ENCODE peak calls at places on chromosomes 13 and 19, in five cellular contexts. U is heart left ventricle, L is GM23338, F is left ventricle myocardium inferior, K is A549. Q is an unnamed sample.

GRCh38 chr13:98921786-98922185 is 56.1 kb downstream of the DOCK9 start:
- DNase-seq in F (no peak), L (no peak), K (no peak), U (no peak), Q (no peak)

GRCh38 chr19:309206-309565 is 18.0 kb upstream of the PLPP2 start:
- DNase-seq in U (no peak), F (no peak), K (no peak), L (no peak), Q (no peak)

GRCh38 chr19:20278342-20278741 is 111.3 kb downstream of the ZNF486 start:
- DNase-seq in L (peak), U (no peak), K (no peak), F (no peak), Q (no peak)

GRCh38 chr13:78137404-78138142 is 218.9 kb upstream of the EDNRB start:
- DNase-seq in U (no peak), F (no peak), K (peak), L (peak), Q (no peak)

GRCh38 chr13:90502143-90502542 is 845.3 kb upstream of the MIR17HG start:
- DNase-seq in U (no peak), L (no peak), K (no peak), F (peak), Q (no peak)

GRCh38 chr19:15769586-15769985 is 17.9 kb upstream of the OR10H5 start:
- DNase-seq in U (no peak), L (peak), F (no peak), K (no peak), Q (no peak)

GRCh38 chr19:13846533-13847032 is 30.4 kb upstream of the NANOS3 start:
- DNase-seq in L (peak), K (peak), F (peak), U (peak), Q (peak)

GRCh38 chr13:33015275-33015674 is 948 bp upstream of the KL start:
- DNase-seq in K (no peak), U (no peak), F (no peak), L (peak), Q (no peak)

GRCh38 chr19:1084024-1084868 is 10.9 kb downstream of the POLR2E start:
- DNase-seq in K (no peak), U (peak), F (no peak), L (no peak), Q (no peak)

GRCh38 chr13:77696006-77696862 is 1.3 kb upstream of the SLAIN1 start:
- DNase-seq in F (no peak), L (peak), K (no peak), U (no peak), Q (no peak)

GRCh38 chr13:68234278-68234677 is 1004.1 kb upstream of the PCDH9 start:
- DNase-seq in F (no peak), L (peak), K (peak), U (no peak), Q (no peak)

GRCh38 chr19:16376649-16377048 is 52.0 kb downstream of the KLF2 start:
- DNase-seq in L (peak), K (peak), U (no peak), F (no peak), Q (no peak)

GRCh38 chr19:35045667-35046300 is 4.3 kb downstream of the HPN start:
- DNase-seq in U (peak), F (no peak), L (peak), K (peak), Q (no peak)

GRCh38 chr19:5590151-5590864 is 22.6 kb upstream of the TINCR start:
- DNase-seq in F (no peak), L (no peak), K (no peak), U (no peak), Q (no peak)

GRCh38 chr19:5590865-5591154 is 23.1 kb upstream of the TINCR start:
- DNase-seq in U (no peak), F (no peak), L (no peak), K (no peak), Q (no peak)

GRCh38 chr19:5587661-5588060 is 19.9 kb upstream of the TINCR start:
- DNase-seq in F (no peak), U (no peak), K (no peak), L (no peak), Q (no peak)

GRCh38 chr19:5588441-5588840 is 20.7 kb upstream of the TINCR start:
- DNase-seq in F (no peak), U (no peak), L (no peak), K (no peak), Q (no peak)

DNA sequence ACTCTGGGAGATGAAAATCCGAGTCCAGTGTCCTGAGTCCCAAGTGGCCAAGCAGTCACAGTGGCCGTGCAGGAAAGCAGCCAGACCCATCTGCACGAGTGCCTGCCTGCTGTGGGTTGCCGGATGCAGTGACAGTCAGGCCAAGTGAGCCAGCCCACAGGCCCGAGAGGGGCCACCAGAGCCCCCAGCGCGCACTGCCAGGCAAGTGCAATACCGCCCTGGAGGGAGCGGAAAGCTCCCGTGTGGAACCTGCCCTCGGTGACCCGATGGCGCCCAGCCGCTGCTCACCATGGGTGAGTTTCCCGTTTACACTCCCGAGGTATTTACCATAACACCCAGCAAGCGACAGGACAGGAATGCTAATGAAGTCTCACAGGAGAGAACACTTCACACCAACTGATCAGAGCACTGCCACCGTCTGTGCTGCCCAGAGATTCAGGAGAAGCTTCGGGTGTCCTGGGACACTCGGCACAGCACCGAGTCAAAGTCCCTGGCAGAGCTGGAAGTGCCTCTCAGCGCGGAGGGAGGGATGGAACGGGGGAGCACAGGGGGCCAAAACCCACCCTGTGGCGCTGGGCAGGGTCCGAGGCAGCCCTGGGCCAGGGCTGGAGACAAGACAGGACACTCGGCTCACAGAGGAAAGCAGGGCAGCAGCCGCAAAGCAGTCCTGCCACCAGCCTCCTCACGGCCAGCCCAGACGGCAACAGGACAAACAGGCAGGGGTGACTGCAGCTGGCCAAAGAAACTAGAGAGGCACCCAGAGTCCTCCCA is 21.3 kb upstream of the TINCR start:
- DNase-seq in K (no peak), L (no peak), U (no peak), F (no peak), Q (no peak)
- H3K27ac ChIP-seq in K (no peak), L (no peak), U (no peak), F (no peak), Q (no peak)

GRCh38 chr13:110965755-110966134 is 50.9 kb upstream of the ANKRD10 start:
- DNase-seq in F (no peak), K (no peak), L (no peak), U (no peak), Q (no peak)

GRCh38 chr13:110963554-110963970 is 48.7 kb upstream of the ANKRD10 start:
- DNase-seq in K (no peak), L (no peak), F (no peak), U (no peak), Q (no peak)

GRCh38 chr13:110964229-110965037 is 49.6 kb upstream of the ANKRD10 start:
- DNase-seq in U (no peak), K (no peak), L (no peak), F (no peak), Q (peak)

GRCh38 chr13:110961959-110962358 is 47.1 kb upstream of the ANKRD10 start:
- DNase-seq in K (no peak), U (no peak), F (no peak), L (no peak), Q (no peak)

DNA sequence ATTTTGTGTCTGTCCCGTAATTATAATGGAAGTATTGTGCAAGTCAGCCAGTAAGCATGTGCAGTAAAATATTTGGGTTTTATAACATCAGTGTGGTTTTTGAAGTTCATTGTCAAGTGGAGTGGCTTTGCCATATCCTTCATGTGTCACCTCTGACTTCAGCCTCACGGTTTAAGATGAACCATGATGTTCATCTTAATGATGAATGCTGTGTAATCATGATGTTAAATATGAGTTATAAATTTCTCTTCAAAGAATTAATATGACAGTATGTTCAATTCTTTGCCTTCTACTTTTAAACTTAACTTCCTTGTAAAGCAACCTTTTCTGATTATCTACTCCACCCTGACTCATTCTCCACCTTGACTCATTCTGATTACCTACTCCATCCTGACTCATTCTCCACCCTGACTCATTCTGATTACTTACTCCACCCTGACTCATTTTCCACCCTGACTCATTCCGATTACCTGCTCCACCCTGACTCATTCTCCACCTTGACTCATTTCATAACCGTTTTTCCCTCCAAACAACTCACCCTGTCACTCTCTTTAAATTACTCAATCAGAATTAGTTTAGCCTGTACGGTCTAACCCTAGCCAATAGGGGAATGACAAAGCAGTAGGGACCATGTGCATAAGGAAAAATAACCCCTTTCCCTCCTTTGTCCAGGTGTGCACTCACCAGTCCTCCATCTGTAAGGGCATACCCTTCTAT is 50.3 kb upstream of the ANKRD10 start:
- DNase-seq in U (no peak), F (no peak), K (peak), L (no peak), Q (peak)
- H3K27ac ChIP-seq in U (no peak), F (no peak), K (peak), L (no peak), Q (peak)

GRCh38 chr19:44754743-44755066 is 6.2 kb downstream of the BCL3 start:
- DNase-seq in L (peak), U (no peak), K (no peak), F (no peak), Q (no peak)

GRCh38 chr19:44757735-44758505 is 9.4 kb downstream of the BCL3 start:
- DNase-seq in L (peak), U (peak), F (peak), K (no peak), Q (no peak)

GRCh38 chr19:44755219-44755618 is 6.7 kb downstream of the BCL3 start:
- DNase-seq in F (no peak), K (no peak), U (no peak), L (no peak), Q (no peak)

GRCh38 chr19:44757057-44757734 is 8.7 kb downstream of the BCL3 start:
- DNase-seq in U (peak), F (peak), L (peak), K (no peak), Q (no peak)

DNA sequence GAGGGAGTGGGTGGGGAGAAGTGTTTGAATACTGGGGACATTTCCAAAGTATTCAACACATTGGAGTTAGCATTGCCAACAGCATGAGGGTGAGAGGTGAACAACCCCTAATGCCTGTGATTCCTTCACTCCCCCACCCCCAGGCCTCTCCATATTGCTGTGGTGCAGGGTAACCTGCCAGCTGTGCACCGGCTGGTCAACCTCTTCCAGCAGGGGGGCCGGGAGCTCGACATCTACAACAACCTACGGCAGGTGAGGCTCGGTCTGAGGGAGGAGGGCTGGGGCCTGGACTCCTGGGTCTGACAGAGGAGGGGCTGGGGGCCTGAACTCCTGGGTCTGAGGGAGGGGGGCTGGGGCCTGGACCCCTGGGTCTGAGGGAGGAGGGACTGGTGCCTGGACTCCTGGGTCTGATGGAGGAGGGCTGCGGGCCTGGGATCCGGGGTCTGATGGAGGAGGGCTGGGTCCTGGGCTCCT is 7.6 kb downstream of the BCL3 start:
- DNase-seq in F (no peak), K (no peak), U (no peak), L (no peak), Q (no peak)
- H3K27ac ChIP-seq in F (peak), K (peak), U (peak), L (no peak), Q (no peak)

GRCh38 chr19:7395360-7395781 is 46.6 kb downstream of the ARHGEF18 start:
- DNase-seq in K (no peak), L (no peak), F (no peak), U (no peak), Q (peak)
- H3K27ac ChIP-seq in K (peak), L (no peak), F (peak), U (peak), Q (peak)

GRCh38 chr13:95276119-95276505 is 25.1 kb downstream of the ABCC4 start:
- DNase-seq in F (no peak), L (no peak), U (no peak), K (no peak), Q (no peak)
- H3K27ac ChIP-seq in F (peak), L (no peak), U (no peak), K (peak), Q (no peak)

GRCh38 chr13:76329004-76329403 is 557.2 kb downstream of the KCTD12 start:
- DNase-seq in K (no peak), L (no peak), U (no peak), F (no peak), Q (no peak)

GRCh38 chr13:76330756-76331155 is 555.4 kb downstream of the KCTD12 start:
- DNase-seq in L (no peak), F (no peak), U (no peak), K (no peak), Q (no peak)

GRCh38 chr13:76331948-76332712 is 554.1 kb downstream of the KCTD12 start:
- DNase-seq in K (no peak), U (no peak), L (no peak), F (no peak), Q (no peak)

GRCh38 chr13:76326343-76326742 is 559.9 kb downstream of the KCTD12 start:
- DNase-seq in L (no peak), F (no peak), U (no peak), K (no peak), Q (no peak)

GRCh38 chr13:76330216-76330615 is 556.0 kb downstream of the KCTD12 start:
- DNase-seq in L (no peak), K (no peak), F (no peak), U (no peak), Q (no peak)
- H3K27ac ChIP-seq in L (no peak), K (no peak), F (no peak), U (no peak), Q (no peak)

GRCh38 chr19:3580156-3580955 is 4.9 kb upstream of the GIPC3 start:
- DNase-seq in F (no peak), U (no peak), L (no peak), K (peak), Q (peak)
- H3K27ac ChIP-seq in F (no peak), U (no peak), L (no peak), K (peak), Q (peak)

DNA sequence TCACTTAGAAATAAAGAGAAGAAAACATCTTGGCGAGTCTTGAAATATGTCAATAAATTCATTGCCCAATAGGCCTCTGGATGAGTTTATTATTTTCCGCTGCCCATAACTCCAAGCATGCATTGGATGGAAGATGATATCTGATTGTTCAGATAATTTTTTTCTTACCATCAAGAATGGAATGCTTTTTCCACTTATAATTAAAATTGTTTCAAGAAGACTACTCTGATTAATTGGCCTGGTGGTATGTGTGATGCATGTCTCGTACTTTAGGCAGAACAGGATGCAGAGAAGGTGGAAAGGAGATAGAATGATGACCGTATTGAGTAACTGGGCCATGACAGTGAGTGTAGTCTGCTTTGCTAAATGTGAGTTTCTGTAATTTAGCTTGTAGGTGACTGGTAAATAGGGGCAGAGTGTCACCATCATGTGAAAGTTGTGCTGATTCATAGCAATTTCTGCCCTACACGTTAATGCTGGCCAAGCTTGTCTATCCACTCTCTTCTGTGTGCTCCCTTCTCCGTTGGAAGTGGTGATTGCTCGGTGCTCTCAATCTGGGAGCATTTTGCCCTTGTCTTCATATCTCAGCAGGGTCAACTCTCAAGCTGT is 13.5 kb upstream of the SPATA13 start:
- DNase-seq in U (no peak), K (no peak), F (no peak), L (no peak), Q (no peak)
- H3K27ac ChIP-seq in U (no peak), K (peak), F (no peak), L (no peak), Q (no peak)

DNA sequence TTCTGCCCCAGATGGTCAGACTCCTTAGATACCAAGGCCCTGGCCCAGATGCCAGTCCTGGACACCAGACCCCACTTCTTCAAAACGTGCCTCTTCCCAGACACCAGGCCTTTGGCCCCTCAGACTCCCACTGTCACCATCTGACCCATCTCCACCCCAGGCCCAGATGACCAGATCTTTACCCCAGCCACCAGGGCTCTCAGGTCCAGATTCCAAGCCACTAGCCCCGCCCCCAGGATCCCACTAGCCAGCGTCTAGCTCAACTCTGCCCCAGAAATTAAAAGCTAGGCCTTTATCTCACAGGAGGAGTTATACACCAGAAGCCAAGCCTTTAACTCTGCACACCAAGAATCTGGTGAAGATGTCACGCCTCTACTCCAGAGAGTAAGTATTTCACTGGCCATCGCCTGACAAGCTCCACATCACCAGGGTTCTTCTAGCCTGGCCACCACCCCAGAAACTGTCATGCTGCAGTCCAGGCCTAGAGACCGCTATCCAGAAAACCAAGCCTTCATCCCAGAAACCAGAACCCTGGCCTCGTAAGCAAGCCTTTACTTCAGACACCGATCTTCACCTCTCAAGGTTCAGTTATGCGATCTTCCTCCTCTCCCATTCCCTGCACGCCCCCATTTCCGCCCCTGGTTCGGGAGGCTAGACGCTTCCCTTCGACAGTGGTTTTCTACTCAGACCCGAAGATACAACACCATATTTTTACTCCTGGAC is 595 bp downstream of the XAB2 start:
- DNase-seq in L (peak), U (no peak), F (no peak), K (no peak), Q (no peak)
- H3K27ac ChIP-seq in L (peak), U (peak), F (peak), K (peak), Q (peak)

GRCh38 chr19:39941151-39941550 is 6.7 kb upstream of the FCGBP start:
- DNase-seq in K (no peak), F (no peak), L (no peak), U (no peak), Q (no peak)
- H3K27ac ChIP-seq in K (peak), F (peak), L (no peak), U (no peak), Q (no peak)

Q was measured in SJSA1.